ENCODE peak calls at places on chromosomes 4 and X, in ten cellular contexts. One of them, this sample, is unnamed.

GRCh38 chrX:53288173-53288572 is 6.8 kb upstream of the IQSEC2 start:
- DNase-seq in thyroid gland: no peak
- DNase-seq in endothelial cell of umbilical vein: no peak
- DNase-seq in dorsolateral prefrontal cortex: peak; percentile 56
- DNase-seq in mesothelial cell of epicardium: no peak
- DNase-seq in endodermal cell: peak; percentile 80
- DNase-seq in RWPE1: no peak
- DNase-seq in GM20000: no peak
- DNase-seq in GM10248: no peak
- DNase-seq in tibial artery: peak; percentile 27
- DNase-seq in this sample: peak; percentile 20

GRCh38 chrX:16239211-16239610 is 71.9 kb downstream of the MAGEB17 start:
- DNase-seq in thyroid gland: peak; percentile 1
- DNase-seq in endothelial cell of umbilical vein: no peak
- DNase-seq in dorsolateral prefrontal cortex: no peak
- DNase-seq in mesothelial cell of epicardium: no peak
- DNase-seq in endodermal cell: no peak
- DNase-seq in RWPE1: peak; percentile 52
- DNase-seq in GM20000: no peak
- DNase-seq in GM10248: no peak
- DNase-seq in tibial artery: no peak
- DNase-seq in this sample: peak; percentile 28

GRCh38 chr4:158884280-158884679 is 115.5 kb downstream of the FNIP2 start:
- DNase-seq in thyroid gland: peak; percentile 85
- DNase-seq in endothelial cell of umbilical vein: no peak
- DNase-seq in dorsolateral prefrontal cortex: no peak
- DNase-seq in mesothelial cell of epicardium: no peak
- DNase-seq in endodermal cell: no peak
- DNase-seq in RWPE1: no peak
- DNase-seq in GM20000: no peak
- DNase-seq in GM10248: no peak
- DNase-seq in tibial artery: no peak
- DNase-seq in this sample: no peak

GRCh38 chr4:73725499-73725898 is 14.9 kb upstream of the CXCL8 start:
- DNase-seq in thyroid gland: no peak
- DNase-seq in endothelial cell of umbilical vein: peak; percentile 39
- DNase-seq in dorsolateral prefrontal cortex: no peak
- DNase-seq in mesothelial cell of epicardium: no peak
- DNase-seq in endodermal cell: no peak
- DNase-seq in RWPE1: no peak
- DNase-seq in GM20000: no peak
- DNase-seq in GM10248: no peak
- DNase-seq in tibial artery: no peak
- DNase-seq in this sample: no peak

GRCh38 chr4:165894159-165894558 is 21.1 kb downstream of the TLL1 start:
- DNase-seq in thyroid gland: no peak
- DNase-seq in endothelial cell of umbilical vein: no peak
- DNase-seq in dorsolateral prefrontal cortex: no peak
- DNase-seq in mesothelial cell of epicardium: no peak
- DNase-seq in endodermal cell: no peak
- DNase-seq in RWPE1: no peak
- DNase-seq in GM20000: no peak
- DNase-seq in GM10248: no peak
- DNase-seq in tibial artery: no peak
- DNase-seq in this sample: no peak

GRCh38 chrX:153866302-153867019 is 19.5 kb downstream of the L1CAM start:
- DNase-seq in thyroid gland: no peak
- DNase-seq in endothelial cell of umbilical vein: no peak
- DNase-seq in dorsolateral prefrontal cortex: no peak
- DNase-seq in mesothelial cell of epicardium: no peak
- DNase-seq in endodermal cell: no peak
- DNase-seq in RWPE1: no peak
- DNase-seq in GM20000: no peak
- DNase-seq in GM10248: peak; percentile 11
- DNase-seq in tibial artery: no peak
- DNase-seq in this sample: no peak

GRCh38 chr4:118322831-118323502 is 29.8 kb downstream of the PRSS12 start:
- DNase-seq in thyroid gland: no peak
- DNase-seq in endothelial cell of umbilical vein: no peak
- DNase-seq in dorsolateral prefrontal cortex: no peak
- DNase-seq in mesothelial cell of epicardium: no peak
- DNase-seq in endodermal cell: no peak
- DNase-seq in RWPE1: no peak
- DNase-seq in GM20000: no peak
- DNase-seq in GM10248: no peak
- DNase-seq in tibial artery: no peak
- DNase-seq in this sample: no peak

GRCh38 chr4:71261633-71262121 is 77.1 kb upstream of the SLC4A4 start:
- DNase-seq in thyroid gland: no peak
- DNase-seq in endothelial cell of umbilical vein: no peak
- DNase-seq in dorsolateral prefrontal cortex: no peak
- DNase-seq in mesothelial cell of epicardium: no peak
- DNase-seq in endodermal cell: no peak
- DNase-seq in RWPE1: no peak
- DNase-seq in GM20000: no peak
- DNase-seq in GM10248: no peak
- DNase-seq in tibial artery: no peak
- DNase-seq in this sample: peak; percentile 34

GRCh38 chrX:106619797-106620196 is 8.0 kb downstream of the RADX start:
- DNase-seq in thyroid gland: no peak
- DNase-seq in endothelial cell of umbilical vein: peak; percentile 1
- DNase-seq in dorsolateral prefrontal cortex: no peak
- DNase-seq in mesothelial cell of epicardium: no peak
- DNase-seq in endodermal cell: no peak
- DNase-seq in RWPE1: no peak
- DNase-seq in GM20000: no peak
- DNase-seq in GM10248: no peak
- DNase-seq in tibial artery: no peak
- DNase-seq in this sample: no peak

GRCh38 chr4:8308856-8309771 is 39.6 kb downstream of the HTRA3 start:
- DNase-seq in thyroid gland: peak; percentile 36
- DNase-seq in endothelial cell of umbilical vein: no peak
- DNase-seq in dorsolateral prefrontal cortex: no peak
- DNase-seq in mesothelial cell of epicardium: peak; percentile 19
- DNase-seq in endodermal cell: peak; percentile 45
- DNase-seq in RWPE1: no peak
- DNase-seq in GM20000: no peak
- DNase-seq in GM10248: no peak
- DNase-seq in tibial artery: peak; percentile 73
- DNase-seq in this sample: no peak

GRCh38 chr4:8900588-8900987 is 28.9 kb upstream of the HMX1 start:
- DNase-seq in thyroid gland: no peak
- DNase-seq in endothelial cell of umbilical vein: no peak
- DNase-seq in dorsolateral prefrontal cortex: no peak
- DNase-seq in mesothelial cell of epicardium: no peak
- DNase-seq in endodermal cell: no peak
- DNase-seq in RWPE1: no peak
- DNase-seq in GM20000: no peak
- DNase-seq in GM10248: no peak
- DNase-seq in tibial artery: no peak
- DNase-seq in this sample: no peak

GRCh38 chr4:2591189-2591588 is 54.7 kb downstream of the FAM193A start:
- DNase-seq in thyroid gland: peak; percentile 67
- DNase-seq in endothelial cell of umbilical vein: peak; percentile 31
- DNase-seq in dorsolateral prefrontal cortex: no peak
- DNase-seq in mesothelial cell of epicardium: no peak
- DNase-seq in endodermal cell: peak; percentile 84
- DNase-seq in RWPE1: no peak
- DNase-seq in GM20000: no peak
- DNase-seq in GM10248: no peak
- DNase-seq in tibial artery: no peak
- DNase-seq in this sample: peak; percentile 17

GRCh38 chr4:113620032-113620431 is 141.5 kb downstream of the CAMK2D start:
- DNase-seq in thyroid gland: no peak
- DNase-seq in endothelial cell of umbilical vein: no peak
- DNase-seq in dorsolateral prefrontal cortex: no peak
- DNase-seq in mesothelial cell of epicardium: no peak
- DNase-seq in endodermal cell: no peak
- DNase-seq in RWPE1: no peak
- DNase-seq in GM20000: no peak
- DNase-seq in GM10248: no peak
- DNase-seq in tibial artery: no peak
- DNase-seq in this sample: no peak

GRCh38 chr4:33837043-33837442 is 2407.3 kb downstream of the ARAP2 start:
- DNase-seq in thyroid gland: no peak
- DNase-seq in endothelial cell of umbilical vein: peak; percentile 4
- DNase-seq in dorsolateral prefrontal cortex: no peak
- DNase-seq in mesothelial cell of epicardium: no peak
- DNase-seq in endodermal cell: no peak
- DNase-seq in RWPE1: peak; percentile 2
- DNase-seq in GM20000: no peak
- DNase-seq in GM10248: no peak
- DNase-seq in tibial artery: no peak
- DNase-seq in this sample: no peak

GRCh38 chr4:111360906-111361305 is 738.0 kb upstream of the PITX2 start:
- DNase-seq in thyroid gland: no peak
- DNase-seq in endothelial cell of umbilical vein: no peak
- DNase-seq in dorsolateral prefrontal cortex: no peak
- DNase-seq in mesothelial cell of epicardium: no peak
- DNase-seq in endodermal cell: no peak
- DNase-seq in RWPE1: no peak
- DNase-seq in GM20000: no peak
- DNase-seq in GM10248: no peak
- DNase-seq in tibial artery: no peak
- DNase-seq in this sample: no peak

GRCh38 chr4:26263165-26263564 is 57.6 kb upstream of the RBPJ start:
- DNase-seq in thyroid gland: no peak
- DNase-seq in endothelial cell of umbilical vein: no peak
- DNase-seq in dorsolateral prefrontal cortex: no peak
- DNase-seq in mesothelial cell of epicardium: no peak
- DNase-seq in endodermal cell: peak; percentile 63
- DNase-seq in RWPE1: peak; percentile 55
- DNase-seq in GM20000: no peak
- DNase-seq in GM10248: no peak
- DNase-seq in tibial artery: no peak
- DNase-seq in this sample: peak; percentile 21

GRCh38 chr4:118337954-118338353 is 14.8 kb downstream of the PRSS12 start:
- DNase-seq in thyroid gland: no peak
- DNase-seq in endothelial cell of umbilical vein: no peak
- DNase-seq in dorsolateral prefrontal cortex: no peak
- DNase-seq in mesothelial cell of epicardium: no peak
- DNase-seq in endodermal cell: no peak
- DNase-seq in RWPE1: no peak
- DNase-seq in GM20000: no peak
- DNase-seq in GM10248: no peak
- DNase-seq in tibial artery: no peak
- DNase-seq in this sample: no peak

GRCh38 chr4:146916479-146917076 is 29.1 kb downstream of the TTC29 start:
- DNase-seq in thyroid gland: peak; percentile 3
- DNase-seq in endothelial cell of umbilical vein: peak; percentile 72
- DNase-seq in dorsolateral prefrontal cortex: no peak
- DNase-seq in mesothelial cell of epicardium: no peak
- DNase-seq in endodermal cell: no peak
- DNase-seq in RWPE1: peak; percentile 14
- DNase-seq in GM20000: peak; percentile 13
- DNase-seq in GM10248: peak; percentile 8
- DNase-seq in tibial artery: no peak
- DNase-seq in this sample: peak; percentile 42
- TF ChIP-seq CTCF in thyroid gland: peak; percentile 43
- TF ChIP-seq CTCF in endothelial cell of umbilical vein: peak; percentile 39
- TF ChIP-seq CTCF in dorsolateral prefrontal cortex: peak; percentile 75
- TF ChIP-seq CTCF in mesothelial cell of epicardium: peak; percentile 73
- TF ChIP-seq CTCF in endodermal cell: peak; percentile 94
- TF ChIP-seq CTCF in RWPE1: peak; percentile 80
- TF ChIP-seq CTCF in GM20000: peak; percentile 21
- TF ChIP-seq CTCF in GM10248: peak; percentile 64
- TF ChIP-seq CTCF in tibial artery: peak; percentile 60
- TF ChIP-seq CTCF in this sample: peak; percentile 65

GRCh38 chr4:78057135-78057599 is at the start of gene FRAS1:
- DNase-seq in thyroid gland: peak; percentile 65
- DNase-seq in endothelial cell of umbilical vein: peak; percentile 36
- DNase-seq in dorsolateral prefrontal cortex: no peak
- DNase-seq in mesothelial cell of epicardium: peak; percentile 56
- DNase-seq in endodermal cell: peak; percentile 87
- DNase-seq in RWPE1: peak; percentile 20
- DNase-seq in GM20000: peak; percentile 27
- DNase-seq in GM10248: peak; percentile 32
- DNase-seq in tibial artery: no peak
- DNase-seq in this sample: peak; percentile 43
- TF ChIP-seq CTCF in thyroid gland: no peak
- TF ChIP-seq CTCF in endothelial cell of umbilical vein: no peak
- TF ChIP-seq CTCF in dorsolateral prefrontal cortex: no peak
- TF ChIP-seq CTCF in mesothelial cell of epicardium: no peak
- TF ChIP-seq CTCF in endodermal cell: peak; percentile 38
- TF ChIP-seq CTCF in RWPE1: no peak
- TF ChIP-seq CTCF in GM20000: no peak
- TF ChIP-seq CTCF in GM10248: no peak
- TF ChIP-seq CTCF in tibial artery: no peak
- TF ChIP-seq CTCF in this sample: no peak

DNA sequence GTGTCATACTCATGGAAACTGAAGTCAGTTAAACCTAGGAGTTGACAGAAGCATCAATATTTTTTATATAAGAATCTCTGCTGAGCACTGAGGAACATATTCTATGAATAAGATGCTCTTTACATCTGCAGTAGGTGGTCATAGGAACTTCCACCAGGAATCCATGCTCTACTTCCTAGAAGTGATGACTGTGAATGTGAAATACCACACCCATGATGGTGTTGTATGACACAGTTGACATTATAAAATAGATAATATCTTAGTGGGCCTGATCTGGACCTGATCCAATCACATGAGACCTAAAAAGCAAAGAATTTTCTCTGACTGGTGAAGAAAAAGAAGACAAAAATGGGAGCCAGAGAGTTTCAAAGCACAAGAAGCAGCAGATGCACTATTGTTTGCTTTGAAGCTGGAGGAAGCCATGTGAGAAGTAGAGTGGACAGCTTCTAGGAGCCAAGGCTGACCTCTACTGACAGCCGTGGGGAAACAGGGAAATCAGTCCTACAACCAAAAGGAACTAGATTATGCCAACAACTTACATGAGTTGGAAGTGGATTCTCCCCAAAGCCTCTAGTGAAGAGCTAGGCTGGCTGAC is 68.6 kb upstream of the HS3ST1 start:
- DNase-seq in thyroid gland: no peak
- DNase-seq in endothelial cell of umbilical vein: no peak
- DNase-seq in dorsolateral prefrontal cortex: no peak
- DNase-seq in mesothelial cell of epicardium: no peak
- DNase-seq in endodermal cell: no peak
- DNase-seq in RWPE1: no peak
- DNase-seq in GM20000: no peak
- DNase-seq in GM10248: no peak
- DNase-seq in tibial artery: no peak
- DNase-seq in this sample: no peak
- TF ChIP-seq CTCF in thyroid gland: no peak
- TF ChIP-seq CTCF in endothelial cell of umbilical vein: no peak
- TF ChIP-seq CTCF in dorsolateral prefrontal cortex: no peak
- TF ChIP-seq CTCF in mesothelial cell of epicardium: no peak
- TF ChIP-seq CTCF in endodermal cell: peak; percentile 35
- TF ChIP-seq CTCF in RWPE1: no peak
- TF ChIP-seq CTCF in GM20000: no peak
- TF ChIP-seq CTCF in GM10248: no peak
- TF ChIP-seq CTCF in tibial artery: no peak
- TF ChIP-seq CTCF in this sample: no peak

DNA sequence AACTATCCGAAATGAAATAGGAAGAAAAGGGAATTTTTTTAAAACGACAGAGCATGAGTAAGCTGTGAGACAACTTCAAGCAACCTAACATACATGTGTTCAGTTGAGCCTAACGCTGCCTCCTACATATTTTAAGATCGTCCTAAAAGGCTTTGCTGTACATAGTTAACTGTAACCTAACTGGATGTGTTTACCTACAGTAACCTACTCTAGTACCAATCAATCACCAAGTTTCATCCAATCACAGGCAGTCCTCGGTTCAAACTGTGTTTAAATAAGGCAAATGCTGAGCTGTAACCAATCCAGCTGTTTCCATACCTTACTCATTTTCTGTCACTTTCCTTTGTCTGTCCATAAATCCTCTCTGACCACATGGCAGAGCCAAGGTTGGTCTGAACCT is 17.1 kb downstream of the RCHY1 start:
- DNase-seq in thyroid gland: no peak
- DNase-seq in endothelial cell of umbilical vein: no peak
- DNase-seq in dorsolateral prefrontal cortex: no peak
- DNase-seq in mesothelial cell of epicardium: no peak
- DNase-seq in endodermal cell: no peak
- DNase-seq in RWPE1: no peak
- DNase-seq in GM20000: no peak
- DNase-seq in GM10248: no peak
- DNase-seq in tibial artery: no peak
- DNase-seq in this sample: no peak
- TF ChIP-seq CTCF in thyroid gland: no peak
- TF ChIP-seq CTCF in endothelial cell of umbilical vein: no peak
- TF ChIP-seq CTCF in dorsolateral prefrontal cortex: no peak
- TF ChIP-seq CTCF in mesothelial cell of epicardium: no peak
- TF ChIP-seq CTCF in endodermal cell: no peak
- TF ChIP-seq CTCF in RWPE1: no peak
- TF ChIP-seq CTCF in GM20000: no peak
- TF ChIP-seq CTCF in GM10248: no peak
- TF ChIP-seq CTCF in tibial artery: no peak
- TF ChIP-seq CTCF in this sample: no peak